ENCODE peak calls at places on chromosomes 3 and 15, in ten cellular contexts. J is stimulated activated naive B cell treated with anti-CD40 and anti-IgM and Interleukin-4, amounts not matched to agents 10 μg/mL and 1 μg/mL and 100 μg/mL, for 72 hours; Q is A549; Y is activated CD4-positive, alpha-beta T cell treated with anti-CD3 and anti-CD28 coated beads, Interleukin-2, amount 50 U/mL, for 4 hours; Z is Right ventricle myocardium superior; L is breast epithelium; R is activated CD8-positive, alpha-beta memory T cell treated with anti-CD3 and anti-CD28 coated beads for 4 hours; C is bronchial epithelial cell; N is endodermal cell; X is GM04504. I is an unnamed sample.

GRCh38 chr3:14237431-14237830 is 58.8 kb downstream of the LSM3 start:
- DNase-seq in J (no peak), Q (no peak), Y (no peak), Z (peak; percentile 47), L (no peak), R (no peak), C (no peak), N (no peak), X (no peak), I (no peak)

GRCh38 chr3:143775401-143775970 is 72.8 kb downstream of the SLC9A9 start:
- DNase-seq in J (no peak), Q (peak; percentile 25), Y (no peak), Z (no peak), L (no peak), R (no peak), C (peak; percentile 47), N (no peak), X (no peak), I (peak; percentile 32)

GRCh38 chr3:62210016-62210415 is 163.3 kb downstream of the FEZF2 start:
- DNase-seq in J (no peak), Q (no peak), Y (no peak), Z (no peak), L (no peak), R (no peak), C (no peak), N (no peak), X (no peak), I (no peak)

GRCh38 chr15:79185199-79185598 is 94.6 kb upstream of the RASGRF1 start:
- DNase-seq in J (no peak), Q (peak; percentile 39), Y (no peak), Z (no peak), L (no peak), R (no peak), C (no peak), N (peak; percentile 88), X (no peak), I (peak; percentile 25)

GRCh38 chr3:11509175-11510000 is 134.3 kb downstream of the VGLL4 start:
- DNase-seq in J (no peak), Q (peak; percentile 33), Y (no peak), Z (peak; percentile 82), L (peak; percentile 31), R (no peak), C (peak; percentile 40), N (peak; percentile 69), X (peak; percentile 73), I (no peak)

GRCh38 chr15:90496791-90497190 is 32.9 kb upstream of the CRTC3 start:
- DNase-seq in J (no peak), Q (no peak), Y (no peak), Z (no peak), L (no peak), R (no peak), C (no peak), N (no peak), X (no peak), I (no peak)

GRCh38 chr3:20190991-20191390 is 5.0 kb upstream of the SGO1 start:
- DNase-seq in J (no peak), Q (peak; percentile 20), Y (no peak), Z (no peak), L (no peak), R (no peak), C (no peak), N (peak; percentile 52), X (no peak), I (no peak)

GRCh38 chr3:17070560-17070959 is 185.8 kb downstream of the PLCL2 start:
- DNase-seq in J (no peak), Q (peak; percentile 76), Y (no peak), Z (peak; percentile 73), L (no peak), R (no peak), C (no peak), N (peak; percentile 77), X (peak; percentile 22), I (no peak)

GRCh38 chr3:122985539-122985938 is 42.0 kb downstream of the SEMA5B start:
- DNase-seq in J (no peak), Q (no peak), Y (no peak), Z (no peak), L (no peak), R (no peak), C (no peak), N (peak; percentile 69), X (no peak), I (no peak)

GRCh38 chr3:9917820-9918219 is 922 bp downstream of the IL17RC start:
- DNase-seq in J (no peak), Q (no peak), Y (no peak), Z (no peak), L (no peak), R (no peak), C (no peak), N (no peak), X (no peak), I (no peak)

GRCh38 chr3:127900536-127900935 is 14.5 kb upstream of the KBTBD12 start:
- DNase-seq in J (no peak), Q (no peak), Y (no peak), Z (no peak), L (no peak), R (no peak), C (no peak), N (no peak), X (no peak), I (no peak)

GRCh38 chr15:43920815-43921214 is 94.0 kb downstream of the WDR76 start:
- DNase-seq in J (no peak), Q (no peak), Y (no peak), Z (no peak), L (no peak), R (no peak), C (no peak), N (peak; percentile 60), X (no peak), I (no peak)

GRCh38 chr3:136947477-136947876 is 10.3 kb upstream of the IL20RB start:
- DNase-seq in J (no peak), Q (no peak), Y (no peak), Z (no peak), L (no peak), R (no peak), C (no peak), N (no peak), X (no peak), I (no peak)

GRCh38 chr3:58626841-58627579 is 39.6 kb downstream of the FAM3D start:
- DNase-seq in J (no peak), Q (no peak), Y (no peak), Z (no peak), L (no peak), R (no peak), C (no peak), N (no peak), X (no peak), I (no peak)

GRCh38 chr3:124256156-124256555 is 264.2 kb upstream of the ROPN1 start:
- DNase-seq in J (no peak), Q (no peak), Y (no peak), Z (no peak), L (no peak), R (no peak), C (peak; percentile 41), N (no peak), X (no peak), I (no peak)

GRCh38 chr3:42014443-42014945 is 52.6 kb upstream of the ULK4 start:
- DNase-seq in J (no peak), Q (no peak), Y (no peak), Z (no peak), L (no peak), R (no peak), C (peak; percentile 22), N (peak; percentile 49), X (no peak), I (no peak)

GRCh38 chr3:108879915-108880314 is 57.3 kb downstream of the TRAT1 start:
- DNase-seq in J (no peak), Q (peak; percentile 25), Y (no peak), Z (no peak), L (no peak), R (no peak), C (no peak), N (peak; percentile 69), X (no peak), I (peak; percentile 6)

GRCh38 chr3:43497905-43498365 is 123.9 kb downstream of the ANO10 start:
- DNase-seq in J (no peak), Q (no peak), Y (no peak), Z (no peak), L (no peak), R (no peak), C (peak; percentile 76), N (no peak), X (no peak), I (no peak)

GRCh38 chr3:59607628-59608027 is 557.8 kb upstream of the CFAP20DC start:
- DNase-seq in J (no peak), Q (peak; percentile 6), Y (no peak), Z (no peak), L (no peak), R (no peak), C (peak; percentile 26), N (no peak), X (peak; percentile 0), I (no peak)

GRCh38 chr15:70902105-70902504 is 9.5 kb downstream of the LRRC49 start:
- DNase-seq in J (no peak), Q (peak; percentile 63), Y (no peak), Z (no peak), L (no peak), R (no peak), C (peak; percentile 97), N (peak; percentile 54), X (peak; percentile 61), I (peak; percentile 44)

GRCh38 chr15:70091649-70092461 is 5.9 kb downstream of the TLE3 start:
- DNase-seq in J (no peak), Q (no peak), Y (no peak), Z (no peak), L (no peak), R (no peak), C (peak; percentile 87), N (no peak), X (no peak), I (no peak)

GRCh38 chr15:23566070-23567050 is 886 bp downstream of the MKRN3 start:
- DNase-seq in J (no peak), Q (peak; percentile 35), Y (peak; percentile 6), Z (no peak), L (no peak), R (peak; percentile 7), C (no peak), N (no peak), X (no peak), I (peak; percentile 88)

GRCh38 chr15:34011476-34011875 is 27.5 kb downstream of the AVEN start:
- DNase-seq in J (no peak), Q (no peak), Y (no peak), Z (no peak), L (no peak), R (no peak), C (no peak), N (no peak), X (no peak), I (no peak)

GRCh38 chr15:39698444-39699390 is 83.9 kb downstream of the FSIP1 start:
- DNase-seq in J (no peak), Q (no peak), Y (no peak), Z (no peak), L (no peak), R (no peak), C (no peak), N (no peak), X (no peak), I (peak; percentile 58)

GRCh38 chr3:136503056-136503455 is 249.1 kb downstream of the STAG1 start:
- DNase-seq in J (no peak), Q (no peak), Y (no peak), Z (no peak), L (no peak), R (no peak), C (no peak), N (no peak), X (no peak), I (no peak)

GRCh38 chr3:188176476-188176875 is 22.5 kb downstream of the LPP start:
- DNase-seq in J (no peak), Q (no peak), Y (no peak), Z (no peak), L (peak; percentile 13), R (no peak), C (no peak), N (no peak), X (no peak), I (no peak)

GRCh38 chr3:176971613-176972174 is 225.6 kb downstream of the TBL1XR1 start:
- DNase-seq in J (no peak), Q (no peak), Y (no peak), Z (no peak), L (no peak), R (no peak), C (no peak), N (no peak), X (no peak), I (no peak)

GRCh38 chr3:141228385-141228784 is 3.2 kb upstream of the PXYLP1 start:
- DNase-seq in J (no peak), Q (peak; percentile 44), Y (no peak), Z (no peak), L (no peak), R (no peak), C (no peak), N (no peak), X (no peak), I (no peak)

I was measured in Caco-2.